ENCODE peak calls at places on chromosome 13, in seven cellular contexts. P is neuronal stem cell, J is mesenchymal stem cell, W is IMR-90, O is mesendoderm, Z is H1, H is trophoblast cell. I is an unnamed sample.

GRCh38 chr13:23470706-23471610 is 37.5 kb upstream of the SACS start:
- DNase-seq in P (no peak), J (no peak), Z (no peak), H (no peak), W (no peak), O (no peak), I (no peak)

GRCh38 chr13:97938701-97939475 is 14.6 kb upstream of the IPO5 start:
- DNase-seq in H (no peak), Z (no peak), P (no peak), W (no peak), O (no peak), J (no peak), I (no peak)

GRCh38 chr13:73914119-73914518 is 220.1 kb downstream of the KLF12 start:
- DNase-seq in P (no peak), H (no peak), O (peak), Z (no peak), W (no peak), J (no peak), I (no peak)

GRCh38 chr13:81320516-81320915 is 979.6 kb upstream of the SPRY2 start:
- DNase-seq in J (no peak), W (no peak), P (no peak), H (no peak), O (no peak), Z (no peak), I (no peak)

GRCh38 chr13:98187862-98188261 is 10.8 kb upstream of the RNF113B start:
- DNase-seq in Z (no peak), J (no peak), H (no peak), W (no peak), O (no peak), P (no peak), I (no peak)

GRCh38 chr13:107835339-107836018 is 379.9 kb downstream of the LIG4 start:
- DNase-seq in H (no peak), P (no peak), O (peak), J (peak), W (peak), Z (no peak), I (no peak)

GRCh38 chr13:27923794-27924528 is 4.2 kb downstream of the PDX1 start:
- DNase-seq in O (no peak), H (no peak), P (peak), Z (peak), W (no peak), J (no peak), I (no peak)

GRCh38 chr13:114282143-114282685 is 813 bp downstream of the UPF3A start:
- DNase-seq in H (peak), W (peak), Z (peak), O (no peak), P (peak), J (peak), I (peak)

GRCh38 chr13:30791354-30791921 is 56.1 kb downstream of the ALOX5AP start:
- DNase-seq in Z (no peak), J (no peak), P (no peak), O (no peak), W (peak), H (no peak), I (no peak)

GRCh38 chr13:39565036-39565949 is 37.7 kb downstream of the LHFPL6 start:
- DNase-seq in J (peak), P (no peak), H (peak), Z (no peak), O (peak), W (peak), I (peak)

GRCh38 chr13:43872181-43872580 is 7.4 kb downstream of the CCDC122 start:
- DNase-seq in W (peak), P (no peak), O (no peak), H (no peak), J (peak), Z (no peak), I (no peak)

GRCh38 chr13:39599842-39600241 is 3.2 kb downstream of the LHFPL6 start:
- DNase-seq in P (no peak), O (no peak), W (peak), H (no peak), J (no peak), Z (no peak), I (no peak)

GRCh38 chr13:73672492-73672891 is 461.7 kb downstream of the KLF12 start:
- DNase-seq in W (no peak), P (no peak), H (no peak), O (no peak), Z (no peak), J (no peak), I (no peak)

GRCh38 chr13:110119943-110120905 is 186.7 kb downstream of the COL4A1 start:
- DNase-seq in O (no peak), W (peak), H (no peak), Z (peak), P (no peak), J (no peak), I (peak)

GRCh38 chr13:107842562-107843180 is 372.7 kb downstream of the LIG4 start:
- DNase-seq in J (peak), O (peak), P (no peak), Z (no peak), W (peak), H (no peak), I (no peak)

GRCh38 chr13:24357756-24358155 is 48.4 kb downstream of the C1QTNF9 start:
- DNase-seq in J (no peak), P (no peak), H (no peak), O (no peak), W (no peak), Z (no peak), I (no peak)

GRCh38 chr13:110523838-110524237 is 37.7 kb downstream of the RAB20 start:
- DNase-seq in W (no peak), O (no peak), P (no peak), Z (no peak), J (no peak), H (no peak), I (no peak)

GRCh38 chr13:94878721-94879120 is 166.4 kb upstream of the SOX21 start:
- DNase-seq in P (no peak), Z (no peak), H (no peak), O (no peak), J (no peak), W (no peak), I (no peak)

GRCh38 chr13:109783447-109783814 is 3.0 kb downstream of the IRS2 start:
- DNase-seq in H (no peak), O (peak), J (no peak), W (no peak), P (no peak), Z (peak), I (peak)

GRCh38 chr13:50156140-50156539 is 140.9 kb downstream of the KCNRG start:
- DNase-seq in Z (no peak), J (peak), P (no peak), H (no peak), W (peak), O (no peak), I (no peak)

GRCh38 chr13:46386996-46387851 is at the start of gene RUBCNL:
- DNase-seq in J (peak), O (peak), H (peak), W (no peak), P (peak), Z (peak), I (peak)

GRCh38 chr13:24684600-24684998 is 4.4 kb downstream of the ATP12A start:
- DNase-seq in Z (no peak), H (no peak), P (no peak), O (no peak), J (no peak), W (no peak), I (no peak)

DNA sequence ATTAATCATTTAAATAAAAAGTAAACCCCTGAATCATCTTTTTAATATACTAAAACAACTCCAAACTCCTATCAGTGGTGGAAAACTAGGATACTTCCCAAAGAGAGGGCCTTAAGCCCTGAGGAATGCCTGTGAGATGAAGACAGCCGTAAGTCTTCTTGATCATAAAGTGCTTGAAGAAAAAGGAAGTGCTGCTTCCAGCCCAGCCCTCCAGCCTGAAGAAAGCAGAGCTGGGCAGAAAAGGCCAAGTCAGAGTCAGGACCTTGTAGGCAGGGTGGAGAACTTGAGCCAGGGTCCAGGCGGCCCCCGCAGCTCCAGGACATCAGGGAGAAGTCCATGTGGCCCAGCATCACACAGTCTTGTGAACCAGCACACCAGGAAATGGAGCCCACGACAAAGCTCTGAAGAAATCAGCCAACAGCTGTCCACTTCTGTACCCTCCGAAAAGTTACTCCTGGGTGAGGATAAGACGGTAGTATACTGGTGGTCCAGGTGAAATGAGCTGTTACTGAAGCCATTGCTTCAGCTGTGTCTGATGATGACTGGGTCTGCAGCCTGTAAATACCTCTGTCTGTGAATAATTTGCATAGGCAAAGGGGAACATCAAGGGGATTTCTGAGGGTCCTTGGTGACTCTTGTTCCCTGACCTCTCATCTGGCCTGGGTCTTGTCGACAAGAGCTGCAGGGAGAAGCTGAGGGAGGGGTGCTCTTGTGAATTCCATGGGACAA is 18.7 kb upstream of the CRYL1 start:
- DNase-seq in H (no peak), W (no peak), Z (no peak), P (no peak), O (no peak), J (no peak), I (no peak)
- H2AK5ac ChIP-seq in H (no peak), W (no peak), Z (no peak), P (no peak), O (no peak), J (no peak), I (no peak)

DNA sequence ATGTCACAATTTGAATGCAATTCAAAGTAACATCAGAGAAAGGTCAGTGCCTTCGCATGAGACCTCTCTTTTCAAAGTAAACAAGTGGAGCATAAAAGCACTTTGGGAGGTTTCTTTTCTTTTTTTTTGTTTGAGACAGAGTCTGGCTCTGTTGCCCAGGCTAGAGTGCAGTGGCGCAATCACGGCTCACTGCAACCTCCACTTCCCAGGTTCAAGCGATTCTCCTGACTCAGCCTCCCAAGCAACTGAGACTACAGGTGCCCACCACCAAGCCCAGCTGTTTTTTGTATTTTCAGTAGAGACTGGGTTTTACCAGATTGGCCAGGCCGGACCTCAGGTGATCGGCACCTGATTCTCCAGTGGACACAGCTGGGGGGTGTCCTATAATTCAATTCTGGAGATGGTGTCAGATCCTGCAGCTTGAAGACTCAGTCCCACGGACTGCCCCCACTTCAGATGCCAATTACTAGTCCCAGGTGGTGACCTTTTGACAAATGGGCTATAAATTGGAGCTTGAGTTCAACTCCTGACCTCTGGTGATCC is 57.6 kb downstream of the RGCC start:
- DNase-seq in J (peak), Z (no peak), H (no peak), W (no peak), P (no peak), O (no peak), I (no peak)
- H2AK5ac ChIP-seq in J (no peak), Z (no peak), H (no peak), W (no peak), P (no peak), O (no peak), I (no peak)

GRCh38 chr13:75704942-75705320 is 68.8 kb downstream of the LMO7 start:
- DNase-seq in Z (no peak), J (no peak), O (peak), W (no peak), P (no peak), H (peak), I (peak)
- H2AK5ac ChIP-seq in Z (no peak), J (peak), O (no peak), W (no peak), P (no peak), H (no peak), I (no peak)

DNA sequence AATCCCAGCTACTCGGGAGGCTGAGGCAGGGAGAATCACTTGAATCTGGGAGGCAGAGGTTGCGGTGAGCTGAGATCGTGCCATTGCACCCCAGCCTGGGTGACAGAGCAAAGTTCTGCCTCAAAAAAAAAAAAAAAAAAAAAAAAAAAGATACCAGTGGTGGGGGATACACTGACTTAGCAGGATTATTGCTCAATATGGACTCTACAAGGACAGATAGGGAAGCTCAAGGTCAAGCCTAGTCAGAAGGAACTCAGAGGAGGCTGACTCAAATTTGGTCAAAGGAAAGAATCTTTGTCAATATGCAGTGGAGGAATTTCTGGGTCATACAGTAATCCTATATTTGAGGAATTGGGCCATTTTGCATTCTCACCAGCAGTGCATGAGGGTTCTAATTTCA is 6.7 kb upstream of the DIAPH3 start:
- DNase-seq in O (no peak), P (no peak), W (no peak), J (no peak), Z (no peak), H (no peak), I (no peak)
- H2AK5ac ChIP-seq in O (no peak), P (no peak), W (no peak), J (no peak), Z (no peak), H (no peak), I (no peak)

GRCh38 chr13:111645198-111645597 is 324.8 kb downstream of the TEX29 start:
- DNase-seq in W (no peak), O (no peak), J (no peak), H (no peak), Z (no peak), P (no peak), I (no peak)
- H2AK5ac ChIP-seq in W (no peak), O (no peak), J (no peak), H (no peak), Z (no peak), P (peak), I (no peak)

DNA sequence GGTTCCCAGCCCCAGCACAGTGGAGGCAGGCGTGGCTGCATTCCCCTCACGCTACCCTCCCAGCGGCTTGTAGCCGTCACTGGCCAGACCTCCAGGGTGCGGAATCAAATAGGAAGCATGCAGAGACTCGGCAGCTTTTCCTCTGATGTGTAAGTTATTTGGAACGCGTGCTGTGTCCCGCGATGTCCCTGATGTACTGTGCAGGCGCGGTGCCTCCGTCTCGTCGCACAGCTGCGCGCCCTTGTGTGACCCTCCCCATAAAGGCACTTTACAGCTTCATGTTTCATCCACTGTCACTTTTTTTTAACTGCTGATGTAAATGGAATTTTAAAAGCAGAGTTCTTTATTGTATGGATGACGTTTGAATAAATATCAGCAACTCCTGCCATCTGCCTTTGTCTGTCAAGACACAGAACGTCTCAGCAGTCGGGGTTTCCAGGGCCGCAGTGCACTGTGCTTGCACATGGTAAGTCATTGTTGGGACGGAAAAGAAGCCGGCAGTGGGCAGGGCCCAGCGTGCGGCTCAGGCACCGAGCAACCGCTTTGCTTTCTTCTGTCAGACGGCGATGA is 7.3 kb upstream of the F7 start:
- DNase-seq in O (no peak), P (no peak), W (peak), J (no peak), Z (no peak), H (peak), I (no peak)
- H2AK5ac ChIP-seq in O (no peak), P (no peak), W (no peak), J (no peak), Z (no peak), H (no peak), I (no peak)

I was measured in H9.